ENCODE peak calls at places on chromosomes 16 and 17, in five cellular contexts. One of them, this sample, is unnamed. For H3K4me1, the result is how much of the 10 kb centered on the place peaks cover.

GRCh38 chr17:2949469-2950044 is 113.8 kb downstream of the OR1D5 start:
- DNase-seq in hepatocyte: no peak
- DNase-seq in cardiac muscle cell: no peak
- DNase-seq in IMR-90: peak
- DNase-seq in fibroblast of lung: peak
- DNase-seq in this sample: no peak

GRCh38 chr17:57478851-57479250 is 222.5 kb downstream of the MSI2 start:
- DNase-seq in fibroblast of lung: no peak
- DNase-seq in IMR-90: no peak
- DNase-seq in cardiac muscle cell: no peak
- DNase-seq in hepatocyte: no peak
- DNase-seq in this sample: no peak

GRCh38 chr17:76527430-76528111 is 9.9 kb downstream of the CYGB start:
- DNase-seq in IMR-90: peak
- DNase-seq in cardiac muscle cell: no peak
- DNase-seq in hepatocyte: peak
- DNase-seq in fibroblast of lung: peak
- DNase-seq in this sample: peak

GRCh38 chr17:60613325-60613724 is 13.3 kb downstream of the PPM1D start:
- DNase-seq in fibroblast of lung: no peak
- DNase-seq in hepatocyte: no peak
- DNase-seq in cardiac muscle cell: no peak
- DNase-seq in IMR-90: no peak
- DNase-seq in this sample: no peak

GRCh38 chr16:50263060-50263909 is 3.1 kb upstream of the ADCY7 start:
- DNase-seq in cardiac muscle cell: no peak
- DNase-seq in fibroblast of lung: no peak
- DNase-seq in hepatocyte: peak
- DNase-seq in IMR-90: no peak
- DNase-seq in this sample: no peak

GRCh38 chr16:569445-570254 is at the start of gene PIGQ:
- DNase-seq in hepatocyte: peak
- DNase-seq in IMR-90: peak
- DNase-seq in cardiac muscle cell: peak
- DNase-seq in fibroblast of lung: peak
- DNase-seq in this sample: peak

GRCh38 chr16:5903797-5904196 is 806.2 kb upstream of the EEF2KMT start:
- DNase-seq in fibroblast of lung: no peak
- DNase-seq in IMR-90: no peak
- DNase-seq in cardiac muscle cell: no peak
- DNase-seq in hepatocyte: no peak
- DNase-seq in this sample: no peak

GRCh38 chr16:84839054-84839453 is 19.3 kb downstream of the CRISPLD2 start:
- DNase-seq in IMR-90: peak
- DNase-seq in fibroblast of lung: peak
- DNase-seq in hepatocyte: no peak
- DNase-seq in cardiac muscle cell: no peak
- DNase-seq in this sample: no peak

GRCh38 chr17:4999429-5000093 is 1.8 kb downstream of the KIF1C start:
- DNase-seq in hepatocyte: no peak
- DNase-seq in cardiac muscle cell: no peak
- DNase-seq in fibroblast of lung: no peak
- DNase-seq in IMR-90: no peak
- DNase-seq in this sample: no peak

GRCh38 chr16:5903153-5903552 is 805.6 kb upstream of the EEF2KMT start:
- DNase-seq in IMR-90: no peak
- DNase-seq in cardiac muscle cell: no peak
- DNase-seq in hepatocyte: no peak
- DNase-seq in fibroblast of lung: peak
- DNase-seq in this sample: no peak

GRCh38 chr17:13597723-13598347 is 3.9 kb downstream of the HS3ST3A1 start:
- DNase-seq in fibroblast of lung: peak
- DNase-seq in hepatocyte: peak
- DNase-seq in cardiac muscle cell: peak
- DNase-seq in IMR-90: peak
- DNase-seq in this sample: peak

GRCh38 chr17:16945513-16946201 is 26.3 kb downstream of the TNFRSF13B start:
- DNase-seq in fibroblast of lung: no peak
- DNase-seq in hepatocyte: peak
- DNase-seq in cardiac muscle cell: peak
- DNase-seq in IMR-90: no peak
- DNase-seq in this sample: no peak

GRCh38 chr17:2795412-2796163 is 650 bp upstream of the RAP1GAP2 start:
- DNase-seq in IMR-90: no peak
- DNase-seq in fibroblast of lung: no peak
- DNase-seq in cardiac muscle cell: no peak
- DNase-seq in hepatocyte: no peak
- DNase-seq in this sample: no peak

GRCh38 chr16:70565053-70565452 is 41.4 kb downstream of the SF3B3 start:
- DNase-seq in IMR-90: no peak
- DNase-seq in hepatocyte: no peak
- DNase-seq in fibroblast of lung: no peak
- DNase-seq in cardiac muscle cell: no peak
- DNase-seq in this sample: no peak

GRCh38 chr16:48535831-48536599 is 74.0 kb downstream of the N4BP1 start:
- DNase-seq in fibroblast of lung: peak
- DNase-seq in IMR-90: peak
- DNase-seq in hepatocyte: peak
- DNase-seq in cardiac muscle cell: no peak
- DNase-seq in this sample: no peak

GRCh38 chr16:50594332-50595260 is 46.4 kb downstream of the NKD1 start:
- DNase-seq in cardiac muscle cell: no peak
- DNase-seq in fibroblast of lung: no peak
- DNase-seq in hepatocyte: no peak
- DNase-seq in IMR-90: no peak
- DNase-seq in this sample: no peak

GRCh38 chr17:1414001-1414574 is 14.1 kb upstream of the YWHAE start:
- DNase-seq in fibroblast of lung: no peak
- DNase-seq in IMR-90: no peak
- DNase-seq in hepatocyte: no peak
- DNase-seq in cardiac muscle cell: no peak
- DNase-seq in this sample: no peak

GRCh38 chr17:50640701-50641338 is 6.1 kb downstream of the ABCC3 start:
- DNase-seq in fibroblast of lung: no peak
- DNase-seq in IMR-90: no peak
- DNase-seq in hepatocyte: no peak
- DNase-seq in cardiac muscle cell: no peak
- DNase-seq in this sample: no peak

GRCh38 chr16:86761117-86761971 is 183.0 kb downstream of the FOXL1 start:
- DNase-seq in hepatocyte: peak
- DNase-seq in fibroblast of lung: peak
- DNase-seq in IMR-90: peak
- DNase-seq in cardiac muscle cell: peak
- DNase-seq in this sample: peak

GRCh38 chr17:44914148-44914547 is 1.2 kb downstream of the GFAP start:
- DNase-seq in IMR-90: no peak
- DNase-seq in cardiac muscle cell: no peak
- DNase-seq in fibroblast of lung: no peak
- DNase-seq in hepatocyte: no peak
- DNase-seq in this sample: no peak
- H3K27ac ChIP-seq in IMR-90: no peak
- H3K27ac ChIP-seq in cardiac muscle cell: no peak
- H3K27ac ChIP-seq in fibroblast of lung: no peak
- H3K27ac ChIP-seq in hepatocyte: no peak
- H3K27ac ChIP-seq in this sample: no peak

GRCh38 chr17:82412535-82413520 is 5.3 kb upstream of the HEXD start:
- DNase-seq in hepatocyte: no peak
- DNase-seq in cardiac muscle cell: no peak
- DNase-seq in fibroblast of lung: no peak
- DNase-seq in IMR-90: no peak
- DNase-seq in this sample: no peak

GRCh38 chr17:82415336-82415735 is 2.8 kb upstream of the HEXD start:
- DNase-seq in IMR-90: no peak
- DNase-seq in fibroblast of lung: no peak
- DNase-seq in cardiac muscle cell: no peak
- DNase-seq in hepatocyte: no peak
- DNase-seq in this sample: no peak

GRCh38 chr17:82415786-82416185 is 2.4 kb upstream of the HEXD start:
- DNase-seq in hepatocyte: no peak
- DNase-seq in IMR-90: no peak
- DNase-seq in cardiac muscle cell: no peak
- DNase-seq in fibroblast of lung: no peak
- DNase-seq in this sample: no peak

GRCh38 chr17:82416264-82416663 is 1.9 kb upstream of the HEXD start:
- DNase-seq in cardiac muscle cell: no peak
- DNase-seq in fibroblast of lung: no peak
- DNase-seq in IMR-90: no peak
- DNase-seq in hepatocyte: no peak
- DNase-seq in this sample: no peak

GRCh38 chr17:82414548-82415281 is 3.4 kb upstream of the HEXD start:
- DNase-seq in cardiac muscle cell: peak
- DNase-seq in hepatocyte: peak
- DNase-seq in IMR-90: peak
- DNase-seq in fibroblast of lung: peak
- DNase-seq in this sample: peak
- H3K4me3 ChIP-seq in cardiac muscle cell: no peak
- H3K4me3 ChIP-seq in hepatocyte: no peak
- H3K4me3 ChIP-seq in IMR-90: no peak
- H3K4me3 ChIP-seq in fibroblast of lung: no peak
- H3K4me3 ChIP-seq in this sample: no peak

GRCh38 chr17:47994714-47995113 is 23.8 kb downstream of the CDK5RAP3 start:
- DNase-seq in fibroblast of lung: no peak
- DNase-seq in hepatocyte: no peak
- DNase-seq in cardiac muscle cell: no peak
- DNase-seq in IMR-90: no peak
- DNase-seq in this sample: no peak

GRCh38 chr17:47995241-47995935 is 24.5 kb downstream of the CDK5RAP3 start:
- DNase-seq in fibroblast of lung: no peak
- DNase-seq in cardiac muscle cell: no peak
- DNase-seq in IMR-90: no peak
- DNase-seq in hepatocyte: no peak
- DNase-seq in this sample: no peak

GRCh38 chr17:47997595-47997994 is 26.7 kb downstream of the CDK5RAP3 start:
- DNase-seq in fibroblast of lung: no peak
- DNase-seq in IMR-90: no peak
- DNase-seq in hepatocyte: no peak
- DNase-seq in cardiac muscle cell: no peak
- DNase-seq in this sample: no peak

GRCh38 chr17:47998044-47998443 is 27.1 kb downstream of the CDK5RAP3 start:
- DNase-seq in cardiac muscle cell: no peak
- DNase-seq in IMR-90: no peak
- DNase-seq in hepatocyte: no peak
- DNase-seq in fibroblast of lung: no peak
- DNase-seq in this sample: no peak

GRCh38 chr17:47996201-47996600 is 25.3 kb downstream of the CDK5RAP3 start:
- DNase-seq in hepatocyte: no peak
- DNase-seq in cardiac muscle cell: no peak
- DNase-seq in IMR-90: no peak
- DNase-seq in fibroblast of lung: no peak
- DNase-seq in this sample: no peak
- H3K4me1 ChIP-seq in hepatocyte: under half
- H3K4me1 ChIP-seq in cardiac muscle cell: under half
- H3K4me1 ChIP-seq in IMR-90: under half
- H3K4me1 ChIP-seq in fibroblast of lung: under half
- H3K4me1 ChIP-seq in this sample: under half

DNA sequence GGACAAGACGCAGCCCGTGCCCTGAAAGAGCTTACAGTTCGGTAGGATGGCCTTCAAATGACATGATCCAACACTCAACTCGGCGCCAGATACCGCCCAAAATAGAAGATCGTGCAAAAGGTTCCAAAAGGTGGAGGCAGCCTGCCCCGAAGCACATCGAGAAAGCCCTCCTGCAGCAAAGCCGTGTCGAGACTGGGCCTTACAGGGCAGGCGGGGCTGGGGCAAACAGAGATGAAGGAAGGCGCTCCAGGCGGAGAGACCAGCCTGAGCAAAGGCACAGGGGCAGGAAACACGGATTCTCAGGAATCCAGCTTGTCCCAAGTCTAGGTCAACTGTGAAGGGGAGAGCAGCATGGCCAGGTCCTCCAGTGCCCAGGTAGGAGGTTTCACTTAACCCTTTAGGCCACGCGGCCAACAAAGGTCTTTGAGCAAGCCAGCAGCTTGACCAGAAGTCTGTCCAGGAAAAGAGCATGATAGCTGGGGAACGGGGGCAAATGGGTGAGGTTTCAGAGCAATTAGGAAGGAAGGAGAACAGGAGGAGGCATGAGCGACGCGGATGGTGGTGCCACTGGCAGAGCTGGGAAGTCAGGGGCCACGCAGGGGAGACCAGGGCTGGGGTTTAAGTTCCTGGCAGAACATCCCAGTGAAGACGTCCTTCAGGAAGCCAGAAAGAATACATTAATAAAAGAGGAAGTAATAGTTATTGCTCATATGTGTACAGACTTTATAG is 21.2 kb upstream of the EIF1 start:
- DNase-seq in cardiac muscle cell: no peak
- DNase-seq in hepatocyte: no peak
- DNase-seq in fibroblast of lung: no peak
- DNase-seq in IMR-90: no peak
- DNase-seq in this sample: no peak
- H3K27ac ChIP-seq in cardiac muscle cell: no peak
- H3K27ac ChIP-seq in hepatocyte: peak
- H3K27ac ChIP-seq in fibroblast of lung: no peak
- H3K27ac ChIP-seq in IMR-90: no peak
- H3K27ac ChIP-seq in this sample: peak

GRCh38 chr17:74954665-74955421 is 17.7 kb downstream of the HID1 start:
- DNase-seq in IMR-90: no peak
- DNase-seq in fibroblast of lung: no peak
- DNase-seq in hepatocyte: no peak
- DNase-seq in cardiac muscle cell: no peak
- DNase-seq in this sample: no peak
- H3K4me3 ChIP-seq in IMR-90: no peak
- H3K4me3 ChIP-seq in fibroblast of lung: no peak
- H3K4me3 ChIP-seq in hepatocyte: no peak
- H3K4me3 ChIP-seq in cardiac muscle cell: no peak
- H3K4me3 ChIP-seq in this sample: no peak

DNA sequence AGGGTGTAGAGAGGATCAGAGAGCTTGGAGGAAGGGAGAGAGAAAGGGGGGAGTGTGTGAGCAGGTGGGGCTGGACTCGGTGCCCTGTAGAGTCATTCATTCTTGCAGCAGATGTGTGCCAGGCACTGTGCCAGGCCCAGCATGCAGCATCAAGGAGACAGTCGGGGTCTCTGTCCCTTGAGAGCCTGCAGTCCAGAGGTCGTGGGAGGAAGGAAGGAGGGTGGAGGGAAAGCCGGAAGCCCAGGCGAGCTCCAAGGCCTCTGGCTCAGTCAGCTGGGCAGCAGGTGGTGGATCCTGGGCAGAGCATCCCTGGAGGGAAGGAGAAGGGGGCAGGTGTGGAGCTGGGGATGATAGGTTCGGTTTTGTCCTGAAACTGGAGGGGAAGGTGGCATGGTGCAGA is 27.5 kb downstream of the EPN2 start:
- DNase-seq in fibroblast of lung: no peak
- DNase-seq in cardiac muscle cell: no peak
- DNase-seq in IMR-90: no peak
- DNase-seq in hepatocyte: no peak
- DNase-seq in this sample: no peak
- H3K4me1 ChIP-seq in fibroblast of lung: under half
- H3K4me1 ChIP-seq in cardiac muscle cell: under half
- H3K4me1 ChIP-seq in IMR-90: under half
- H3K4me1 ChIP-seq in hepatocyte: under half
- H3K4me1 ChIP-seq in this sample: under half

This sample was measured in CD4-positive, CD25-positive, alpha-beta regulatory T cell.